ENCODE peak calls at places on chromosomes 4 and X, in four cellular contexts. V, O, U and P are unnamed samples.

GRCh38 chr4:167774646-167775045 is 317.7 kb upstream of the ANXA10 start:
- DNase-seq in V (no peak), O (no peak), U (no peak), P (no peak)

GRCh38 chrX:111090458-111090857 is 5.5 kb upstream of the PAK3 start:
- DNase-seq in V (no peak), O (no peak), U (peak), P (no peak)

GRCh38 chrX:124347242-124347641 is 879 bp downstream of the SH2D1A start:
- DNase-seq in V (no peak), U (no peak), O (no peak), P (no peak)

GRCh38 chr4:116397291-116397690 is 688.1 kb downstream of the TRAM1L1 start:
- DNase-seq in O (no peak), U (no peak), V (no peak), P (no peak)

GRCh38 chr4:82223715-82224114 is 150.1 kb downstream of the HNRNPD start:
- DNase-seq in O (no peak), U (no peak), V (no peak), P (peak)

GRCh38 chr4:78627046-78627965 is 75.7 kb downstream of the ANXA3 start:
- DNase-seq in O (no peak), U (no peak), V (no peak), P (no peak)

GRCh38 chrX:49199906-49200771 is at the start of gene SYP:
- DNase-seq in V (peak), U (peak), O (peak), P (peak)

GRCh38 chr4:175560628-175561027 is 251.4 kb downstream of the GPM6A start:
- DNase-seq in O (no peak), V (no peak), U (peak), P (no peak)

GRCh38 chrX:72470593-72471310 is 101.9 kb downstream of the HDAC8 start:
- DNase-seq in V (no peak), U (no peak), O (no peak), P (no peak)

GRCh38 chr4:7675136-7675535 is 240.4 kb upstream of the PSAPL1 start:
- DNase-seq in U (no peak), V (no peak), O (no peak), P (no peak)

GRCh38 chr4:7675612-7676320 is 241.0 kb upstream of the PSAPL1 start:
- DNase-seq in U (no peak), V (no peak), O (no peak), P (no peak)

GRCh38 chr4:7674706-7675105 is 240.0 kb upstream of the PSAPL1 start:
- DNase-seq in V (no peak), U (no peak), O (no peak), P (no peak)

GRCh38 chr4:7673111-7673510 is 238.4 kb upstream of the PSAPL1 start:
- DNase-seq in V (no peak), U (no peak), O (no peak), P (no peak)

DNA sequence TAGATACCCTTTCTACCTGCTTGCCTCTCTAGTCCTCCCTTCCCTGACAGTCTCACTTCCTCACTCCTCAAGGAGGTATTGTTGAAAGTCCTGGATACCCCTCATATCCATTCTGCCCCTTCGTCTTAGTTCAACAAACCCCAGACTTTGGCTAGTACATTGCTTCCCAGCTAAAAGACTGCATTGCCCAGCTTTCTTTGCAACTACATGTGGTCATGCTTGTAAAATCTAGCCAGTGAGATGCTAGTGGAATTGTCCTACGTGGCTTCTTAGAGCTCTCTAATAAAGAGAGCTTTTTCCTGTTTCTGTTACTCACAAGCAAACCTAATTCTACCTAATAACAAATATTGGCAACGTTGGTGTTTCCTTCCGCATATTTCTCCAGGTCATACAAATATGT is 237.9 kb upstream of the PSAPL1 start:
- DNase-seq in O (no peak), V (no peak), U (no peak), P (no peak)
- H3K27ac ChIP-seq in O (no peak), V (no peak), U (no peak), P (no peak)

GRCh38 chr4:75490155-75490554 is 24.0 kb downstream of the RCHY1 start:
- DNase-seq in O (no peak), V (no peak), U (no peak), P (no peak)
- TF ChIP-seq CTCF in O (peak), V (no peak), U (peak), P (peak)

DNA sequence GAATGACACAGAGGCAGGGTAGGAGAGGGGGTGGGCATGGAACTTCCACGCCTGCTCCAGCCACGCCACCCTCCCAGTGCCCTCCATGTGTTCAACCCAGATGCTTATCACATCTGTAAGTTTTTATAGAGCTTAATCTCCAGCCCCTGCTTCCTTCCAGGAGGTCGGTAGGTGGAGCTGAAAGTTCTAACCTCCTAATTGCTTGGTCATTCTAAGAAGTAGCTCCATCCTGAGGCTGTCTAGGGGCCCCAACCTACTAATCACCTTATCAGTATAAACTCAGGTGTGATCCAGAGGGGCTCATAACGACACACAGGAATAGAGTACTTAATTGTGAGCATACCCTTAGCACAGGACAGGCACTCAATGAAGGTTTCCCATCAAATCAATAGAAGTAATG is 18.3 kb downstream of the QDPR start:
- DNase-seq in U (peak), V (no peak), O (no peak), P (no peak)
- H3K27ac ChIP-seq in U (no peak), V (no peak), O (no peak), P (no peak)

GRCh38 chr4:153765836-153766235 is 6.0 kb upstream of the RNF175 start:
- DNase-seq in U (no peak), V (no peak), O (no peak), P (no peak)

GRCh38 chr4:153766758-153767157 is 6.9 kb upstream of the RNF175 start:
- DNase-seq in V (no peak), U (no peak), O (no peak), P (no peak)

GRCh38 chr4:153764611-153765368 is 5.0 kb upstream of the RNF175 start:
- DNase-seq in U (no peak), V (no peak), O (no peak), P (no peak)

GRCh38 chr4:153759407-153760226 is at the start of gene RNF175:
- DNase-seq in U (peak), O (peak), V (no peak), P (no peak)

GRCh38 chr4:153763404-153763803 is 3.6 kb upstream of the RNF175 start:
- DNase-seq in O (no peak), U (no peak), V (no peak), P (no peak)
- TF ChIP-seq CTCF in O (no peak), U (peak), V (no peak), P (no peak)

GRCh38 chr4:70581980-70582379 is 10.1 kb upstream of the AMBN start:
- DNase-seq in V (no peak), O (no peak), U (no peak), P (no peak)

GRCh38 chr4:70571772-70572171 is 20.3 kb upstream of the AMBN start:
- DNase-seq in V (no peak), U (no peak), O (no peak), P (no peak)

GRCh38 chr4:70575964-70576363 is 16.1 kb upstream of the AMBN start:
- DNase-seq in O (no peak), U (no peak), V (no peak), P (no peak)

DNA sequence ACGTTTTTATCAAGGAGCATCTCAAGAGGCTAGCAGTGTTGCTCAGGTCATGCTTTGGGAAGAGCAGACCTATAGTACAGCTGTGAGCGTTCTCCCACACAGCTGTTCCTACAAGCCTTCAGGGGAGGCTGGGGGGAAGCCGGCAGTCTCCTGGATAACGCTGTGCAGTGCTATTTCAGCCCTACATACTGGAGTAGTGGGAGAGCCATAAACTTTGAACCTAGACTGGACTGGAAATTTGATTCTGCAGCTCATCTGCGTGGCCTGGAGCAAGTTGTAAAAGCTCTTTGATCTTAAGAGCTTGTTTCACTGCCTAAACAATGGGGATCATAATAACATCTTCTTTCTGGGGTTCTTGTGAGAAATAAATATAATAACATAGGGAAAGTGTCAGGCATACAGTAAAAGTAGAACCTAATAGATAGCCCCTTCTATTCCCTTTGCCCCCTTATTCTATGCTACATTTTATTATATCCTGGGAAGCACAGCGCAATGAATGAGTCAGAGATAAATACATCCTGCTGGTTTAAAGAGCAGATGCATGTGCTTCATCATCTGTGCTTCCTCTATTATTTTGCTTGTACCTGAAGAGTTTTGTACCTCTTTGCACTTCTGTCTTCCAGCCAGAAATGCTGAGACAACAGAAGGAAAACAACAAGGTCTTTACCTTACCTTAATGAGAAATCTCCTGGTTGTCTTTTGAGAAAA is 14.7 kb upstream of the AMBN start:
- DNase-seq in V (no peak), U (no peak), O (no peak), P (no peak)
- H3K27ac ChIP-seq in V (no peak), U (no peak), O (no peak), P (no peak)

DNA sequence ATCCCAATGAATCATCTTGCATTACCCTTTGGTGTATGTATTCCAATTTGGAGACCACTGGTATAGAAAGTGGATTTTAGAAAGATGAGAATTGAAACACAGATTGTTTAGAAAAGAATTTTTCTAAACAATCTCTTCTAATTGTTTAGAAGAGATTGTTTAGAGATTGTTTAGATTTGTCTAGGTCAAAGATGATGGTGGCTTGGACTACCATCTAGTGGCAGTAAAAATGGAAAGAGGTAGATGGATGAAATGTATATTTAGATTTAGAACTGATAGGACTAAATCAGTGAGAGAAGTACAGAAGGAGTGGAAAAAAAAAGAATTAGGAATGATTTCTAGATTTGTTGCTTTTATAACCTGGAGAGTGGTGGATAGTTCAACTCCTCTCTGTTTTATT is 70.6 kb downstream of the ARSJ start:
- DNase-seq in O (no peak), U (no peak), V (no peak), P (no peak)
- TF ChIP-seq CTCF in O (peak), U (peak), V (no peak), P (no peak)